ENCODE peak calls at places on chromosome 12, in eight cellular contexts. H is HS-5; V is Ammon's horn; P is stimulated activated CD4-positive, alpha-beta T cell treated with anti-CD3 and anti-CD28 coated beads, Interleukin-1b, Interleukin-23, amount 100 ng/mL, for 24 hours; S is EL; C is dermis blood vessel endothelial cell; T is left ventricle myocardium inferior; D is A172. L is an unnamed sample.

GRCh38 chr12:98296462-98297079 is 218.8 kb upstream of the TMPO start:
- DNase-seq in H (no peak), V (no peak), P (no peak), S (no peak), C (no peak), T (no peak), D (no peak), L (no peak)

GRCh38 chr12:111412007-111412829 is 6.5 kb downstream of the SH2B3 start:
- DNase-seq in H (no peak), V (peak; percentile 62), P (no peak), S (no peak), C (peak; percentile 67), T (peak; percentile 51), D (peak; percentile 72), L (peak; percentile 17)

GRCh38 chr12:128449146-128449894 is 182.3 kb downstream of the TMEM132C start:
- DNase-seq in H (no peak), V (no peak), P (no peak), S (no peak), C (no peak), T (no peak), D (no peak), L (no peak)

GRCh38 chr12:113788020-113788856 is 177.9 kb downstream of the RBM19 start:
- DNase-seq in H (peak; percentile 70), V (no peak), P (no peak), S (peak; percentile 80), C (no peak), T (no peak), D (peak; percentile 61), L (peak; percentile 48)

GRCh38 chr12:106519587-106519986 is 63.2 kb upstream of the RFX4 start:
- DNase-seq in H (no peak), V (no peak), P (no peak), S (peak; percentile 43), C (no peak), T (no peak), D (no peak), L (peak; percentile 3)

GRCh38 chr12:47990351-47991105 is 13.7 kb downstream of the COL2A1 start:
- DNase-seq in H (no peak), V (peak; percentile 22), P (no peak), S (no peak), C (no peak), T (no peak), D (no peak), L (no peak)

GRCh38 chr12:3468329-3468728 is 22.7 kb upstream of the PRMT8 start:
- DNase-seq in H (no peak), V (no peak), P (no peak), S (no peak), C (no peak), T (no peak), D (no peak), L (no peak)

GRCh38 chr12:120109570-120110267 is 6.8 kb downstream of the RAB35 start:
- DNase-seq in H (no peak), V (no peak), P (no peak), S (no peak), C (no peak), T (no peak), D (no peak), L (no peak)

GRCh38 chr12:125137776-125138344 is 72.6 kb downstream of the AACS start:
- DNase-seq in H (no peak), V (no peak), P (no peak), S (no peak), C (no peak), T (no peak), D (no peak), L (no peak)

GRCh38 chr12:50985322-50985721 is 33.0 kb downstream of the HIGD1C start:
- DNase-seq in H (peak; percentile 68), V (no peak), P (no peak), S (peak; percentile 55), C (peak; percentile 94), T (no peak), D (peak; percentile 45), L (peak; percentile 95)

GRCh38 chr12:68169213-68169889 is 9.8 kb upstream of the IFNG start:
- DNase-seq in H (no peak), V (no peak), P (no peak), S (no peak), C (no peak), T (no peak), D (no peak), L (no peak)

GRCh38 chr12:111063296-111064026 is 143.1 kb upstream of the MYL2 start:
- DNase-seq in H (no peak), V (no peak), P (no peak), S (peak; percentile 40), C (no peak), T (no peak), D (no peak), L (peak; percentile 89)